ENCODE peak calls at places on chromosomes 11 and 22, in eight cellular contexts. U is epithelial cell of esophagus, L is foreskin fibroblast, P is sigmoid colon, N is kidney epithelial cell, K is cardiac fibroblast, W is AG10803, V is fibroblast of the aortic adventitia. X is an unnamed sample.

GRCh38 chr11:9571071-9571765 is 2.3 kb upstream of the WEE1 start:
- DNase-seq in U (no peak), L (no peak), P (no peak), N (no peak), K (no peak), W (no peak), V (no peak), X (no peak)

GRCh38 chr22:43050995-43051394 is 36.0 kb upstream of the PACSIN2 start:
- DNase-seq in U (no peak), L (no peak), P (no peak), N (no peak), K (no peak), W (no peak), V (no peak), X (no peak)

GRCh38 chr22:35352214-35353111 is 28.4 kb upstream of the HMOX1 start:
- DNase-seq in U (no peak), L (no peak), P (peak), N (no peak), K (peak), W (peak), V (no peak), X (no peak)

GRCh38 chr11:90288207-90288821 is 65.5 kb upstream of the CHORDC1 start:
- DNase-seq in U (peak), L (no peak), P (no peak), N (no peak), K (peak), W (peak), V (peak), X (peak)

GRCh38 chr11:6932150-6932549 is 5.9 kb downstream of the ZNF215 start:
- DNase-seq in U (no peak), L (no peak), P (no peak), N (no peak), K (no peak), W (no peak), V (no peak), X (no peak)

GRCh38 chr11:112118176-112118575 is 31.5 kb downstream of the SDHD start:
- DNase-seq in U (no peak), L (no peak), P (no peak), N (no peak), K (no peak), W (no peak), V (no peak), X (no peak)

GRCh38 chr11:106311531-106312230 is 234.2 kb downstream of the AASDHPPT start:
- DNase-seq in U (no peak), L (no peak), P (no peak), N (no peak), K (no peak), W (peak), V (no peak), X (no peak)

GRCh38 chr11:2850366-2850765 is 35.2 kb downstream of the CDKN1C start:
- DNase-seq in U (no peak), L (no peak), P (no peak), N (no peak), K (no peak), W (no peak), V (no peak), X (no peak)

GRCh38 chr11:59918494-59918893 is 19.7 kb upstream of the OOSP1 start:
- DNase-seq in U (peak), L (no peak), P (no peak), N (no peak), K (peak), W (peak), V (peak), X (no peak)

GRCh38 chr11:61955416-61956135 is 5.4 kb downstream of the BEST1 start:
- DNase-seq in U (peak), L (no peak), P (no peak), N (no peak), K (no peak), W (peak), V (no peak), X (no peak)
- H3K4me3 ChIP-seq in U (no peak), L (peak), P (peak), N (no peak), K (peak), W (peak), V (peak), X (no peak)

GRCh38 chr11:45333506-45333971 is 47.4 kb upstream of the SYT13 start:
- DNase-seq in U (peak), L (peak), P (peak), N (no peak), K (peak), W (peak), V (peak), X (no peak)

GRCh38 chr11:45334410-45334809 is 48.3 kb upstream of the SYT13 start:
- DNase-seq in U (no peak), L (no peak), P (no peak), N (no peak), K (no peak), W (no peak), V (no peak), X (no peak)

GRCh38 chr11:45331839-45332485 is 45.8 kb upstream of the SYT13 start:
- DNase-seq in U (peak), L (peak), P (no peak), N (no peak), K (no peak), W (no peak), V (no peak), X (no peak)

GRCh38 chr11:45333023-45333422 is 46.9 kb upstream of the SYT13 start:
- DNase-seq in U (no peak), L (no peak), P (no peak), N (no peak), K (peak), W (no peak), V (no peak), X (no peak)

DNA sequence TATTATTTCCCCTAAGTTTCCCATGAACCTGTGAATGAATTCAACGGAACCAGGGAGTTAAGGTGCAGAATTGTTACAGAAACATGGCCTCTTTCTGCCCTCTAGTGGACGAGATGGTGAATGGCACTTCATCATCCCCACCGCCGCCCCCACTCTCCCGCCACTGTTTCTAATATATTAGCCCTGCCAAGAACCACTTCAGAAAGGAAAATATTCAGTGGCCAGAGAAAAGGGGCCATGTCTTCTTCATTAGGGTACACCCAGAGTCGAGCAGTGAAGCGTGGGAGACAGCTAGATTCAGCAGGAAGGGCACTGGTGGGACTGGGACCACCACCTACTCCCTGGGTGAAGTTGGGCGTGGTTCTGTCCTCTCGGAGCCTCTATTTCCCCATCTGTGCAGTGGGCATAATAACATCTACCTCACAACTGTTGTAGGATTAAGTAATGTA is 46.4 kb upstream of the SYT13 start:
- DNase-seq in U (no peak), L (no peak), P (peak), N (no peak), K (peak), W (peak), V (peak), X (peak)
- H3K4me3 ChIP-seq in U (no peak), L (no peak), P (peak), N (no peak), K (no peak), W (no peak), V (no peak), X (no peak)

GRCh38 chr11:57460017-57460755 is at the start of gene RTN4RL2:
- DNase-seq in U (no peak), L (peak), P (no peak), N (no peak), K (peak), W (peak), V (peak), X (no peak)
- H3K4me3 ChIP-seq in U (no peak), L (peak), P (peak), N (peak), K (peak), W (peak), V (peak), X (peak)

GRCh38 chr22:46406349-46406748 is 70.8 kb downstream of the TRMU start:
- DNase-seq in U (no peak), L (no peak), P (no peak), N (no peak), K (no peak), W (no peak), V (no peak), X (no peak)
- H3K4me3 ChIP-seq in U (no peak), L (no peak), P (no peak), N (no peak), K (no peak), W (no peak), V (no peak), X (no peak)

DNA sequence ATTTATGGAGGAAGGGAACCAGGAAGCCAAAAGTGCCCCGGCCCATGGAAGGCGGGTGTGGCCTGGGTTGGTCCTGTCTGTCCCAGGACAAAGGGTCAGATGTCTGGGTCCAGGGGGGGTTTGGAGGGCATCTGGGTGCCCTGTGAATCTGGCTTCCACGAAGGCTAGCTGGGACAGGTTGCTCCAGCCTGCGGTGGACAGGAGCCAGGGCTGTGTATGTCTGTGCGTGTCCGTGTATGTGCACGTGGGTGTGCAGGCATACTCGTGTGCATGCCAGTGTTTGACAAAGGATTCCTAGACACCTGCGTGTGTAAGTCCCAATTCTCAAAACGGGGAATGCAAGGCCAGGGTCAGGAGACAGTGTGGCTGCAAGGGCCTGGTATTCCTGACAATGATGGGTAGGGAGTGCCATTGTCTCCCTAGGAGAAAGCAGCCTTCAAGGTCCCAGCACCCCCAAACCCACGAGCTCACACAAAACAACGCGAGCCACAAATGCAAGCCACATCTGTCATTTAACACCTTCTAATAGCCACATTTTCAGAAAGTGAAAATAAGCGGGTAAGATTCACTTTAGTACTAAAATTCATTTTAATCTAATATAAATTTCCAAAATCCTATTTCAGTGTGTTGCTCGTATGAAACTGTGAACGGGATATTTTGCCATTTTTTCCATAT is 78.4 kb upstream of the WNT7B start:
- DNase-seq in U (no peak), L (no peak), P (peak), N (no peak), K (peak), W (peak), V (peak), X (no peak)
- H3K4me3 ChIP-seq in U (peak), L (peak), P (peak), N (peak), K (no peak), W (peak), V (peak), X (peak)

GRCh38 chr22:40180403-40180802 is 2.7 kb downstream of the TNRC6B start:
- DNase-seq in U (no peak), L (no peak), P (no peak), N (no peak), K (no peak), W (no peak), V (no peak), X (no peak)
- H3K4me3 ChIP-seq in U (no peak), L (peak), P (peak), N (no peak), K (no peak), W (peak), V (peak), X (peak)